ENCODE peak calls at places on chromosomes 12 and 14, in seven cellular contexts. S, I, K, T, D, L and J are unnamed samples.

GRCh38 chr12:100127766-100128508 is 14.7 kb downstream of the BLTP3B start:
- DNase-seq in S (no peak), I (peak), K (no peak), T (no peak), D (no peak), L (peak), J (peak)

GRCh38 chr12:120960657-120961056 is 17.7 kb upstream of the HNF1A start:
- DNase-seq in S (peak), I (no peak), K (no peak), T (peak), D (peak), L (no peak), J (no peak)

GRCh38 chr12:106195638-106196037 is 52.2 kb downstream of the CKAP4 start:
- DNase-seq in S (no peak), I (peak), K (peak), T (peak), D (peak), L (peak), J (no peak)

GRCh38 chr14:101470266-101470665 is 91.0 kb upstream of the DIO3 start:
- DNase-seq in S (no peak), I (no peak), K (peak), T (no peak), D (no peak), L (no peak), J (no peak)

GRCh38 chr12:49000346-49000745 is 1.2 kb upstream of the DDN start:
- DNase-seq in S (no peak), I (no peak), K (no peak), T (no peak), D (no peak), L (no peak), J (no peak)

GRCh38 chr12:24933694-24934407 is 15.1 kb downstream of the BCAT1 start:
- DNase-seq in S (no peak), I (no peak), K (no peak), T (no peak), D (no peak), L (no peak), J (no peak)

GRCh38 chr12:131831635-131832041 is 3.4 kb downstream of the MMP17 start:
- DNase-seq in S (no peak), I (peak), K (peak), T (no peak), D (no peak), L (peak), J (no peak)

GRCh38 chr12:2904260-2904659 is 13.6 kb downstream of the TULP3 start:
- DNase-seq in S (no peak), I (no peak), K (no peak), T (peak), D (no peak), L (no peak), J (no peak)

GRCh38 chr12:128918481-128918880 is 65.2 kb downstream of the GLT1D1 start:
- DNase-seq in S (no peak), I (no peak), K (no peak), T (no peak), D (no peak), L (no peak), J (no peak)

GRCh38 chr12:46364777-46365580 is 7.6 kb downstream of the SLC38A2 start:
- DNase-seq in S (peak), I (peak), K (no peak), T (peak), D (no peak), L (no peak), J (no peak)

GRCh38 chr14:49306152-49306751 is 279.9 kb downstream of the RPS29 start:
- DNase-seq in S (no peak), I (peak), K (no peak), T (peak), D (no peak), L (no peak), J (peak)

GRCh38 chr12:112179341-112179740 is 54.0 kb downstream of the TRAFD1 start:
- DNase-seq in S (no peak), I (no peak), K (no peak), T (no peak), D (no peak), L (no peak), J (no peak)

GRCh38 chr12:49868952-49869815 is 26.3 kb upstream of the BCDIN3D start:
- DNase-seq in S (no peak), I (peak), K (peak), T (peak), D (peak), L (peak), J (peak)

GRCh38 chr14:23483216-23483854 is 13.8 kb downstream of the NGDN start:
- DNase-seq in S (peak), I (peak), K (no peak), T (no peak), D (no peak), L (no peak), J (no peak)

GRCh38 chr12:110564471-110564991 is 18.6 kb downstream of the PPTC7 start:
- DNase-seq in S (no peak), I (no peak), K (no peak), T (no peak), D (no peak), L (no peak), J (no peak)

GRCh38 chr12:69548687-69549086 is 36.6 kb upstream of the CCT2 start:
- DNase-seq in S (no peak), I (no peak), K (no peak), T (no peak), D (no peak), L (no peak), J (no peak)